ENCODE peak calls at places on chromosomes 7 and 10, in five cellular contexts. O, V, S, C and H are unnamed samples.
A peak's percentile ranks its signal among the peaks of the same experiment; 100 is the strongest.

GRCh38 chr7:79291498-79291865 is 162.0 kb downstream of the MAGI2 start:
- DNase-seq in C (no peak), V (no peak), O (no peak), S (no peak), H (no peak)

GRCh38 chr7:135801045-135801693 is 52.6 kb upstream of the FAM180A start:
- DNase-seq in C (peak; percentile 27), O (no peak), S (peak; percentile 83), V (peak; percentile 73), H (no peak)

GRCh38 chr10:43265799-43266721 is 805 bp downstream of the RASGEF1A start:
- DNase-seq in O (no peak), S (no peak), V (no peak), C (no peak), H (no peak)

GRCh38 chr7:105387621-105388372 is 924 bp downstream of the SRPK2 start:
- DNase-seq in V (peak; percentile 42), C (no peak), O (no peak), S (peak; percentile 55), H (no peak)

GRCh38 chr7:81327468-81327867 is 408.6 kb upstream of the SEMA3C start:
- DNase-seq in O (no peak), V (no peak), S (peak; percentile 19), C (no peak), H (no peak)

GRCh38 chr10:43140414-43140813 is 2.2 kb downstream of the CSGALNACT2 start:
- DNase-seq in V (peak; percentile 89), S (peak; percentile 95), C (peak; percentile 77), O (peak; percentile 76), H (no peak)

GRCh38 chr7:104862719-104863118 is 151.3 kb upstream of the KMT2E start:
- DNase-seq in V (no peak), S (peak; percentile 38), O (no peak), C (no peak), H (no peak)

GRCh38 chr7:116772423-116772852 is 89.9 kb upstream of the CAPZA2 start:
- DNase-seq in V (peak; percentile 80), S (peak; percentile 63), O (peak; percentile 52), C (no peak), H (no peak)

GRCh38 chr7:11228515-11228914 is 254.8 kb downstream of the PHF14 start:
- DNase-seq in V (peak; percentile 22), C (no peak), S (peak; percentile 85), O (no peak), H (no peak)

GRCh38 chr10:110356628-110357245 is 52.0 kb upstream of the SMNDC1 start:
- DNase-seq in O (no peak), V (peak; percentile 86), C (no peak), S (peak; percentile 72), H (no peak)

GRCh38 chr7:45573199-45573598 is 969 bp upstream of the ADCY1 start:
- DNase-seq in C (no peak), S (no peak), O (no peak), V (no peak), H (no peak)

GRCh38 chr10:77114181-77114821 is 523.3 kb downstream of the KCNMA1 start:
- DNase-seq in S (no peak), C (no peak), O (no peak), V (no peak), H (no peak)
- H3K4me3 ChIP-seq in S (no peak overlapping the region), C (no peak overlapping the region), O (no peak overlapping the region), V (no peak overlapping the region), H (no peak overlapping the region)

GRCh38 chr7:134750083-134751062 is 29.1 kb upstream of the CALD1 start:
- DNase-seq in V (no peak), C (no peak), O (no peak), S (peak; percentile 62), H (no peak)
- TF ChIP-seq CTCF in V (peak; percentile 75), C (peak; percentile 72), O (peak; percentile 80), S (peak; percentile 82), H (peak; percentile 81)

GRCh38 chr7:101833799-101834198 is 16.4 kb downstream of the CUX1 start:
- DNase-seq in V (no peak), S (no peak), C (no peak), O (no peak), H (no peak)
- H3K4me3 ChIP-seq in V (no peak overlapping the region), S (no peak overlapping the region), C (no peak overlapping the region), O (no peak overlapping the region), H (no peak overlapping the region)

GRCh38 chr10:58971806-58972491 is 204.5 kb upstream of the PHYHIPL start:
- DNase-seq in V (no peak), S (no peak), O (no peak), C (no peak), H (no peak)

GRCh38 chr10:58973235-58973595 is 203.2 kb upstream of the PHYHIPL start:
- DNase-seq in V (no peak), C (no peak), O (no peak), S (no peak), H (no peak)

GRCh38 chr10:58979713-58980112 is 196.7 kb upstream of the PHYHIPL start:
- DNase-seq in V (no peak), O (no peak), C (no peak), S (no peak), H (no peak)

GRCh38 chr10:58972576-58973234 is 203.7 kb upstream of the PHYHIPL start:
- DNase-seq in V (no peak), S (no peak), C (no peak), O (no peak), H (no peak)

DNA sequence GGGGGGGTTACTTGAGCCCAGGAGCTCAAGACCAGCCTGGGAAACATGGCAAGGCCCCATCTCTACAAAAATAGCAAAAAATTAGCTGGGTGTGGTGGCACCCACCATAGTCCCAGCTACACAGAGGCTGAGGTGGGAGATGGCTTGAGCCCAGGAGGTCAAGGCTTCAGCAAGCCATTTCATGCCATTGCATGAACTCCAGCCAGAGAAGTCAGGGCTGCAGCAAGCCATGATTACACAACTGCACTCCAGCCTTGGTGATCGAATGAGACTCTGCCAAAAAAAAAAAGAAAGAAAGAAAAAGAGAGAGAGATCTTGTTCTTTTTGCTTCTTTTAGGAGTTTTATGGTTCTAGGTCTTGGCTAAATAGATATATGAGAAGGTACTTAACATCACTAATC is 200.2 kb upstream of the PHYHIPL start:
- DNase-seq in O (no peak), S (no peak), V (no peak), C (no peak), H (no peak)
- TF ChIP-seq CTCF in O (no peak), S (no peak), V (no peak), C (no peak), H (no peak)

GRCh38 chr10:129949411-129950335 is 14.4 kb downstream of the EBF3 start:
- DNase-seq in O (no peak), C (no peak), V (no peak), S (peak; percentile 69), H (no peak)
- H3K4me3 ChIP-seq in O (no peak overlapping the region), C (no peak overlapping the region), V (no peak overlapping the region), S (peak overlapping the region; percentile 47), H (no peak overlapping the region)

GRCh38 chr7:36127075-36127740 is 25.8 kb upstream of the EEPD1 start:
- DNase-seq in C (no peak), O (no peak), S (no peak), V (peak; percentile 35), H (no peak)
- TF ChIP-seq CTCF in C (peak; percentile 19), O (no peak), S (no peak), V (peak; percentile 64), H (peak; percentile 53)

GRCh38 chr10:6565588-6565987 is 14.5 kb downstream of the PRKCQ start:
- DNase-seq in C (no peak), S (no peak), V (no peak), O (no peak), H (no peak)

GRCh38 chr10:6562221-6562620 is 17.9 kb downstream of the PRKCQ start:
- DNase-seq in V (no peak), C (no peak), S (no peak), O (no peak), H (peak; percentile 29)

GRCh38 chr10:6563075-6563474 is 17.0 kb downstream of the PRKCQ start:
- DNase-seq in C (no peak), O (no peak), S (no peak), V (no peak), H (no peak)

GRCh38 chr10:6564367-6564766 is 15.7 kb downstream of the PRKCQ start:
- DNase-seq in S (no peak), C (no peak), V (no peak), O (no peak), H (no peak)

DNA sequence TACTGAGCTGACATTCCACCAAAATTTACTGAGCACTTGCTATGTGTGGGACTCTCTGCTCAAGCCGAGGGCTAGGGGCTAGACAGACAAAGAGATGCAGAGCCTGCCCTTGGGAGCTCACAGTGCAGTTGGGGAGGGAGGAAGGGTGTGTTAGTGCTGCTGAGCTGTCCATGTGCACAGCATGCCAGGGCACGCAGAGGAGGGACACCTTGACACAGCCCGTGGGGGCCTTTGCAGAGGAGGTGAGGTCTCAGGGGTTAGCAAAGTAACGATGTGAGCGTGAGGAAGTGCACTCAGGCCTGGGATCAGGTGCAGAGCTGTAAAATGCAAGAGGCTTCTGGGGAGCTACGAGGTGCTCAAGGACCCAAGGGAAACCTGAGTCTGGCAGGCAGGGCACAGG is 16.4 kb downstream of the PRKCQ start:
- DNase-seq in O (no peak), V (no peak), S (no peak), C (no peak), H (no peak)
- H3K4me3 ChIP-seq in O (no peak overlapping the region), V (no peak overlapping the region), S (no peak overlapping the region), C (no peak overlapping the region), H (no peak overlapping the region)

GRCh38 chr7:65397730-65398142 is 24.1 kb downstream of the ZNF92 start:
- DNase-seq in C (no peak), O (no peak), S (peak; percentile 68), V (peak; percentile 66), H (peak; percentile 32)
- TF ChIP-seq CTCF in C (no peak), O (no peak), S (peak; percentile 14), V (peak; percentile 22), H (peak; percentile 41)